ENCODE peak calls at places on chromosomes 11 and 22, in five cellular contexts. One of them, this sample, is unnamed.

GRCh38 chr11:64100345-64100744 is 64.6 kb downstream of the FLRT1 start:
- DNase-seq in pancreas: no peak
- DNase-seq in naive thymus-derived CD4-positive, alpha-beta T cell: no peak
- DNase-seq in caudate nucleus: no peak
- DNase-seq in upper lobe of right lung: no peak
- DNase-seq in this sample: no peak

GRCh38 chr22:36934940-36935610 is 21.6 kb downstream of the CSF2RB start:
- DNase-seq in upper lobe of right lung: no peak
- DNase-seq in naive thymus-derived CD4-positive, alpha-beta T cell: no peak
- DNase-seq in pancreas: no peak
- DNase-seq in caudate nucleus: no peak
- DNase-seq in this sample: no peak

GRCh38 chr11:110463153-110463552 is 33.4 kb downstream of the FDX1 start:
- DNase-seq in naive thymus-derived CD4-positive, alpha-beta T cell: no peak
- DNase-seq in upper lobe of right lung: peak
- DNase-seq in pancreas: no peak
- DNase-seq in caudate nucleus: peak
- DNase-seq in this sample: peak

GRCh38 chr11:87421422-87421821 is 383.7 kb downstream of the TMEM135 start:
- DNase-seq in caudate nucleus: no peak
- DNase-seq in naive thymus-derived CD4-positive, alpha-beta T cell: peak
- DNase-seq in pancreas: no peak
- DNase-seq in upper lobe of right lung: no peak
- DNase-seq in this sample: peak

GRCh38 chr11:62498492-62499286 is 47.9 kb downstream of the AHNAK start:
- DNase-seq in pancreas: no peak
- DNase-seq in upper lobe of right lung: no peak
- DNase-seq in naive thymus-derived CD4-positive, alpha-beta T cell: no peak
- DNase-seq in caudate nucleus: no peak
- DNase-seq in this sample: no peak

GRCh38 chr11:12725863-12726666 is 51.8 kb downstream of the TEAD1 start:
- DNase-seq in caudate nucleus: no peak
- DNase-seq in upper lobe of right lung: no peak
- DNase-seq in pancreas: no peak
- DNase-seq in naive thymus-derived CD4-positive, alpha-beta T cell: no peak
- DNase-seq in this sample: no peak

GRCh38 chr11:114017723-114018122 is 41.8 kb upstream of the ZBTB16 start:
- DNase-seq in caudate nucleus: no peak
- DNase-seq in pancreas: no peak
- DNase-seq in naive thymus-derived CD4-positive, alpha-beta T cell: no peak
- DNase-seq in upper lobe of right lung: no peak
- DNase-seq in this sample: no peak

GRCh38 chr11:72511393-72512047 is 77.2 kb upstream of the CLPB start:
- DNase-seq in upper lobe of right lung: no peak
- DNase-seq in caudate nucleus: no peak
- DNase-seq in pancreas: no peak
- DNase-seq in naive thymus-derived CD4-positive, alpha-beta T cell: no peak
- DNase-seq in this sample: no peak

GRCh38 chr11:47967577-47968230 is 12.7 kb upstream of the PTPRJ start:
- DNase-seq in pancreas: no peak
- DNase-seq in caudate nucleus: no peak
- DNase-seq in upper lobe of right lung: no peak
- DNase-seq in naive thymus-derived CD4-positive, alpha-beta T cell: no peak
- DNase-seq in this sample: no peak

GRCh38 chr11:71284525-71285092 is 32.2 kb upstream of the SHANK2 start:
- DNase-seq in upper lobe of right lung: no peak
- DNase-seq in caudate nucleus: no peak
- DNase-seq in pancreas: peak
- DNase-seq in naive thymus-derived CD4-positive, alpha-beta T cell: no peak
- DNase-seq in this sample: peak

GRCh38 chr22:49623715-49624114 is 204.0 kb downstream of the BRD1 start:
- DNase-seq in naive thymus-derived CD4-positive, alpha-beta T cell: no peak
- DNase-seq in caudate nucleus: no peak
- DNase-seq in upper lobe of right lung: no peak
- DNase-seq in pancreas: peak
- DNase-seq in this sample: no peak

GRCh38 chr11:10748241-10748640 is 2.8 kb upstream of the CTR9 start:
- DNase-seq in pancreas: no peak
- DNase-seq in caudate nucleus: no peak
- DNase-seq in upper lobe of right lung: no peak
- DNase-seq in naive thymus-derived CD4-positive, alpha-beta T cell: no peak
- DNase-seq in this sample: no peak

GRCh38 chr11:46391578-46392420 is at the start of gene CHRM4:
- DNase-seq in caudate nucleus: no peak
- DNase-seq in upper lobe of right lung: no peak
- DNase-seq in pancreas: peak
- DNase-seq in naive thymus-derived CD4-positive, alpha-beta T cell: peak
- DNase-seq in this sample: peak

DNA sequence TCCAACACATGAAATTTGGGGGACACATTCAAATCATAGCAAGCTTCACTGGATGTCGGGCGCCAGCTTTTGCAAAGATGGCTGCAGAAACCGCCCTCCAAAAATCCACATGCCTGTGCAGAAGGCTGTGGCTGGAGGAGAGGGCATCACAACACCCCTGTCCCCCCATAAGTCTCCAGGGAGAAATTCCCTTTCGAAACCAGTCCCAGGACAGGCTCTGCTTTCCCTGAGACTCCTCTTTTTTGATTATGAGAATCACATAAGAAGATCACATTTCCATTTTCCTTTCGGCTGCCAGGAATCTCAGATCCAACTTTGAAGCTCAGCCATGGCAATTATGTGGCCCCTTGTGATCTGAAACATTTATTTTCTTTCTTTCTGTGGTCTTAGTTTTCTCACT is 9.7 kb downstream of the LIF start:
- DNase-seq in upper lobe of right lung: no peak
- DNase-seq in caudate nucleus: no peak
- DNase-seq in pancreas: no peak
- DNase-seq in naive thymus-derived CD4-positive, alpha-beta T cell: no peak
- DNase-seq in this sample: no peak
- H3K27ac ChIP-seq in upper lobe of right lung: no peak
- H3K27ac ChIP-seq in caudate nucleus: no peak
- H3K27ac ChIP-seq in pancreas: no peak
- H3K27ac ChIP-seq in naive thymus-derived CD4-positive, alpha-beta T cell: no peak
- H3K27ac ChIP-seq in this sample: no peak

DNA sequence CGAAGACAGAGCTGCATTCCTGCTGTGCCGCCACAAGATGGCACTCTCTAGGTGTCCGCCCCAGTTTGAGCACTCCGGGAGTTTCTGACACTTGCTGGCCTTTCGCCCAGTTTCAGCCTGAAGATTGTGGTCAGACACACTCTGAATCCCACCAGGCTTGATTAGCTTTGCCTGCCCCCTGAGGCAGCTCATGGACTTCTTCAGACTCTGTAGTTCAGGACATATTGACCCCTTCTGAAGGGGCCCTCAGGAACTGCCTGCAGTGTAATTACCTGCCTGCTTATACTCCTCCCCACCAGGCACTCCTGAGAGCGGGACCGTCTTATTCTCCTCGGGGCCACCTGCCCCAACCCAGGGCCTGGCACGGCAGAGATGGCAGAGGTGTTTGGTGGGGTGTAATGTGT is 46.2 kb downstream of the EIF3F start:
- DNase-seq in naive thymus-derived CD4-positive, alpha-beta T cell: peak
- DNase-seq in caudate nucleus: peak
- DNase-seq in pancreas: peak
- DNase-seq in upper lobe of right lung: peak
- DNase-seq in this sample: peak
- H3K27ac ChIP-seq in naive thymus-derived CD4-positive, alpha-beta T cell: no peak
- H3K27ac ChIP-seq in caudate nucleus: no peak
- H3K27ac ChIP-seq in pancreas: no peak
- H3K27ac ChIP-seq in upper lobe of right lung: no peak
- H3K27ac ChIP-seq in this sample: no peak

DNA sequence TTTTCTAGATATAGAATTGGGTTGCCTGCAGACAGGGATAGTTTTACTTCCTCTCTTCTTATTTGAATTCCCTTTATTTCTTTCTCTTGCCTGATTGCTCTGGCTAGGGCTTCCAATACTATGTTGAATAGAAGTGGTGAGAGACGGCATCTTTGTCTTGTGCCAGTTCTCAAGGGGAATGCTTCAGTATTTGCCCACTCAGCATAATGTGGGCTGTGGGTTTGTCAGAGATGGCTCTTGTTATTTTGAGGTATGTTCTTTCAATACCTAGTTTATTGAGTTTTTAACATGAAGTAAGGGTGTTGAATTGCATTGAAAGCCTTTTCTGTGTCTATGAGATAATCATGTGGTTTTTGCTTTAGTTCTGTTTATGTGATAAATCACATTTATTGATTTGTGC is 273.9 kb upstream of the CHORDC1 start:
- DNase-seq in pancreas: no peak
- DNase-seq in caudate nucleus: no peak
- DNase-seq in naive thymus-derived CD4-positive, alpha-beta T cell: no peak
- DNase-seq in upper lobe of right lung: no peak
- DNase-seq in this sample: no peak
- H3K27ac ChIP-seq in pancreas: no peak
- H3K27ac ChIP-seq in caudate nucleus: no peak
- H3K27ac ChIP-seq in naive thymus-derived CD4-positive, alpha-beta T cell: no peak
- H3K27ac ChIP-seq in upper lobe of right lung: no peak
- H3K27ac ChIP-seq in this sample: no peak

GRCh38 chr11:845872-846271 is 3.2 kb downstream of the TSPAN4 start:
- DNase-seq in pancreas: no peak
- DNase-seq in caudate nucleus: no peak
- DNase-seq in upper lobe of right lung: no peak
- DNase-seq in naive thymus-derived CD4-positive, alpha-beta T cell: no peak
- DNase-seq in this sample: no peak

GRCh38 chr11:847876-848275 is 5.2 kb downstream of the TSPAN4 start:
- DNase-seq in caudate nucleus: no peak
- DNase-seq in upper lobe of right lung: no peak
- DNase-seq in pancreas: no peak
- DNase-seq in naive thymus-derived CD4-positive, alpha-beta T cell: no peak
- DNase-seq in this sample: no peak

GRCh38 chr11:844693-845644 is 2.3 kb downstream of the TSPAN4 start:
- DNase-seq in pancreas: peak
- DNase-seq in upper lobe of right lung: peak
- DNase-seq in caudate nucleus: no peak
- DNase-seq in naive thymus-derived CD4-positive, alpha-beta T cell: no peak
- DNase-seq in this sample: peak

GRCh38 chr11:848380-848931 is 5.8 kb downstream of the TSPAN4 start:
- DNase-seq in pancreas: no peak
- DNase-seq in caudate nucleus: no peak
- DNase-seq in upper lobe of right lung: peak
- DNase-seq in naive thymus-derived CD4-positive, alpha-beta T cell: peak
- DNase-seq in this sample: peak

DNA sequence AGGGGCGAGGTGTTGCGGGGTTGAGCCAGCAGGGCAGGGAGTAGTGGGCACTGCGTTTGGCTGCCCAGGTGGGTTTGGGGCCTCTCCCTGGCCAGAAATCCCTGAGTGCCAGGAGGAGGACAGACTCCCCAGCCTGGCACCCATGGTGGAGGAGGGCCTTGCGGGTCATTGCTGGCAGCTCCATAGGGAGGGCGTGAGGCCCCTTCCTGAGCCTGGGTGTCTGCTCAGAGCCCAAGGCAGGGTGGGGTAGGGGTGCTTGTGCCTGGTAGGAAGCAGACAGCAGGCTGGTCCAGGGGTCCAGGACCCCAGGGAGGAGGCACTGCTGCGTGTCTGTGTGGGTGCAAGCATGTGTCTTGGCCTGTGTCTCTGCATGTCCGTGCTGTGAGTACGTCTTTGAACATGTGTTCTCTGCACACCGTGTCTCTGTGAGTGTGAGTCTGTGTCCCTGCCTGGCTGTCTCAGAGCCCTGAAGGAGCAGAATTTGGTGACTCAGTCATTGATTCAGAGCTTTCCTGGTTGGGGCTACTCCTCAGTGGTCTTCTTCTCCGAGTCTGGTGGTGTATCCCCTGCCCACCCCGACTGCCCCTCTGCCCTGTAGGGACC is 3.9 kb downstream of the TSPAN4 start:
- DNase-seq in caudate nucleus: no peak
- DNase-seq in upper lobe of right lung: no peak
- DNase-seq in pancreas: no peak
- DNase-seq in naive thymus-derived CD4-positive, alpha-beta T cell: no peak
- DNase-seq in this sample: no peak
- H3K27ac ChIP-seq in caudate nucleus: no peak
- H3K27ac ChIP-seq in upper lobe of right lung: peak
- H3K27ac ChIP-seq in pancreas: no peak
- H3K27ac ChIP-seq in naive thymus-derived CD4-positive, alpha-beta T cell: no peak
- H3K27ac ChIP-seq in this sample: peak

GRCh38 chr11:2901854-2902783 is 16.5 kb upstream of the CDKN1C start:
- DNase-seq in upper lobe of right lung: peak
- DNase-seq in pancreas: peak
- DNase-seq in naive thymus-derived CD4-positive, alpha-beta T cell: peak
- DNase-seq in caudate nucleus: no peak
- DNase-seq in this sample: peak
- H3K27ac ChIP-seq in upper lobe of right lung: peak
- H3K27ac ChIP-seq in pancreas: peak
- H3K27ac ChIP-seq in naive thymus-derived CD4-positive, alpha-beta T cell: peak
- H3K27ac ChIP-seq in caudate nucleus: no peak
- H3K27ac ChIP-seq in this sample: peak

GRCh38 chr11:776459-777287 is 614 bp downstream of the GATD1 start:
- DNase-seq in pancreas: peak
- DNase-seq in upper lobe of right lung: peak
- DNase-seq in naive thymus-derived CD4-positive, alpha-beta T cell: peak
- DNase-seq in caudate nucleus: no peak
- DNase-seq in this sample: no peak

GRCh38 chr11:773830-774229 is 3.5 kb downstream of the GATD1 start:
- DNase-seq in naive thymus-derived CD4-positive, alpha-beta T cell: no peak
- DNase-seq in caudate nucleus: no peak
- DNase-seq in upper lobe of right lung: peak
- DNase-seq in pancreas: peak
- DNase-seq in this sample: no peak

GRCh38 chr11:772429-773390 is 4.6 kb downstream of the GATD1 start:
- DNase-seq in naive thymus-derived CD4-positive, alpha-beta T cell: no peak
- DNase-seq in upper lobe of right lung: peak
- DNase-seq in pancreas: peak
- DNase-seq in caudate nucleus: peak
- DNase-seq in this sample: no peak

GRCh38 chr11:773425-773824 is 3.9 kb downstream of the GATD1 start:
- DNase-seq in pancreas: peak
- DNase-seq in caudate nucleus: no peak
- DNase-seq in upper lobe of right lung: peak
- DNase-seq in naive thymus-derived CD4-positive, alpha-beta T cell: no peak
- DNase-seq in this sample: no peak

GRCh38 chr11:774873-775592 is 2.3 kb downstream of the GATD1 start:
- DNase-seq in pancreas: peak
- DNase-seq in upper lobe of right lung: peak
- DNase-seq in naive thymus-derived CD4-positive, alpha-beta T cell: no peak
- DNase-seq in caudate nucleus: no peak
- DNase-seq in this sample: no peak
- H3K27ac ChIP-seq in pancreas: no peak
- H3K27ac ChIP-seq in upper lobe of right lung: no peak
- H3K27ac ChIP-seq in naive thymus-derived CD4-positive, alpha-beta T cell: no peak
- H3K27ac ChIP-seq in caudate nucleus: no peak
- H3K27ac ChIP-seq in this sample: no peak

DNA sequence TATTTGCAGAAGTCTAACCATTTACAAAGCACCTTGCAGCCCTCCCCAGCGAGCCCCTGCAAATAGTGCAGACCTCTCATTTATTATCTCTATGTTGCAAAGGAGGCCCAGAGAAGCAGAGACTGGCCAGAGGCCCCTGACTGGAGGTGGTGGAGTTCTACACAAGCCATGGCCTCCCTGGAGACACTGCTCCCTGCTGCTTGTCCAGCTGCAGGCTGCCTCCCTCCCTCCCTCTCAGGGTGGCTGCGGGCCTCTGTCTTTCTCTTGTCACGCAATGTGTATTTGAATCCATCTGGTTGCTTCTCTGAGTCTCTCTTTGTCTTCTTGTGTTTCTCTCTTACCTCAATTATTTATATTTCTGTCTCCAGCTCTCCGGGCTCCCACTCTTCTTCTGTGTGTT is 59.1 kb upstream of the PRDM11 start:
- DNase-seq in upper lobe of right lung: no peak
- DNase-seq in pancreas: no peak
- DNase-seq in caudate nucleus: no peak
- DNase-seq in naive thymus-derived CD4-positive, alpha-beta T cell: no peak
- DNase-seq in this sample: no peak
- H3K27ac ChIP-seq in upper lobe of right lung: peak
- H3K27ac ChIP-seq in pancreas: no peak
- H3K27ac ChIP-seq in caudate nucleus: no peak
- H3K27ac ChIP-seq in naive thymus-derived CD4-positive, alpha-beta T cell: no peak
- H3K27ac ChIP-seq in this sample: peak